ENCODE peak calls at places on chromosomes 6 and 20, in seven cellular contexts. Y is A673; Q is GM20000; N is activated T-cell treated with anti-CD3 and anti-CD28 coated beads, Interleukin-2, amount 50 U/mL, for 48 hours; O is PC-9; C is mesothelial cell of epicardium; R is EL. E is an unnamed sample.

GRCh38 chr6:324116-324728 is 31.9 kb downstream of the DUSP22 start:
- DNase-seq in Y (no peak), Q (no peak), N (no peak), O (no peak), C (no peak), R (no peak), E (no peak)

GRCh38 chr6:105898286-105898685 is 187.8 kb upstream of the PRDM1 start:
- DNase-seq in Y (no peak), Q (no peak), N (peak), O (no peak), C (no peak), R (peak), E (no peak)

GRCh38 chr6:72646604-72647485 is 25.0 kb downstream of the KCNQ5 start:
- DNase-seq in Y (no peak), Q (no peak), N (no peak), O (no peak), C (no peak), R (peak), E (no peak)

GRCh38 chr20:64078934-64079272 is 415 bp downstream of the RGS19 start:
- DNase-seq in Y (no peak), Q (no peak), N (no peak), O (no peak), C (no peak), R (no peak), E (no peak)

GRCh38 chr6:16001158-16001557 is 127.7 kb upstream of the MYLIP start:
- DNase-seq in Y (no peak), Q (no peak), N (no peak), O (no peak), C (no peak), R (no peak), E (no peak)

GRCh38 chr20:17921774-17922173 is 46.8 kb downstream of the SNX5 start:
- DNase-seq in Y (no peak), Q (no peak), N (no peak), O (no peak), C (no peak), R (no peak), E (no peak)

GRCh38 chr6:2739335-2739734 is 11.4 kb downstream of the MYLK4 start:
- DNase-seq in Y (peak), Q (no peak), N (peak), O (no peak), C (no peak), R (peak), E (no peak)

GRCh38 chr20:22414354-22414753 is 170.0 kb downstream of the FOXA2 start:
- DNase-seq in Y (no peak), Q (no peak), N (no peak), O (no peak), C (no peak), R (no peak), E (no peak)

GRCh38 chr6:21587925-21588811 is 5.4 kb upstream of the SOX4 start:
- DNase-seq in Y (peak), Q (peak), N (peak), O (peak), C (peak), R (peak), E (peak)

E was measured in GM06990.